ENCODE peak calls at places on chromosomes 12 and 14, in seven cellular contexts. O, M, Z, Q, X, A and U are unnamed samples.

GRCh38 chr12:32502693-32503510 is 103.5 kb downstream of the FGD4 start:
- DNase-seq in A (peak; percentile 74), Z (no peak), O (no peak), M (peak; percentile 28), X (no peak), Q (peak; percentile 16), U (no peak)

GRCh38 chr12:116365114-116365513 is 87.6 kb upstream of the MED13L start:
- DNase-seq in M (no peak), O (no peak), A (no peak), Z (no peak), X (no peak), Q (no peak), U (no peak)

GRCh38 chr12:29610473-29611174 is 113.1 kb upstream of the OVCH1 start:
- DNase-seq in X (no peak), Q (peak; percentile 22), M (no peak), O (no peak), A (no peak), Z (no peak), U (no peak)

GRCh38 chr12:97967831-97968230 is 505.2 kb downstream of the RMST start:
- DNase-seq in X (no peak), M (peak; percentile 19), Q (no peak), Z (no peak), A (no peak), O (no peak), U (no peak)

GRCh38 chr14:105979446-105979845 is 453.1 kb downstream of the TMEM121 start:
- DNase-seq in Q (no peak), Z (no peak), A (no peak), O (no peak), M (no peak), X (no peak), U (no peak)

GRCh38 chr14:67397536-67397935 is 14.4 kb downstream of the PLEK2 start:
- DNase-seq in O (no peak), X (no peak), A (no peak), Q (no peak), M (no peak), Z (no peak), U (no peak)

GRCh38 chr14:52279405-52279804 is 11.9 kb downstream of the PTGDR start:
- DNase-seq in Q (peak; percentile 37), O (no peak), Z (no peak), A (no peak), X (no peak), M (no peak), U (no peak)

GRCh38 chr12:109460538-109460937 is 16.6 kb downstream of the KCTD10 start:
- DNase-seq in X (no peak), Z (no peak), Q (no peak), M (no peak), A (no peak), O (peak; percentile 90), U (no peak)

GRCh38 chr12:128891856-128892255 is 38.6 kb downstream of the GLT1D1 start:
- DNase-seq in Q (peak; percentile 86), X (no peak), O (no peak), A (no peak), M (no peak), Z (no peak), U (no peak)

GRCh38 chr14:68650403-68650994 is 142.4 kb downstream of the ZFP36L1 start:
- DNase-seq in M (no peak), O (no peak), X (no peak), Q (no peak), A (no peak), Z (no peak), U (no peak)

GRCh38 chr14:64857979-64858740 is 21.5 kb downstream of the SPTB start:
- DNase-seq in Q (peak; percentile 55), Z (no peak), A (no peak), O (no peak), M (no peak), X (no peak), U (no peak)

GRCh38 chr12:127125607-127126259 is 1141.2 kb upstream of the TMEM132C start:
- DNase-seq in O (no peak), Z (no peak), M (no peak), X (no peak), A (no peak), Q (peak; percentile 46), U (no peak)

GRCh38 chr12:121536929-121537813 is 43.7 kb downstream of the KDM2B start:
- DNase-seq in A (peak; percentile 93), Q (peak; percentile 52), X (peak; percentile 94), M (peak; percentile 94), O (peak; percentile 95), Z (peak; percentile 95), U (peak; percentile 22)

GRCh38 chr12:11839093-11839641 is 189.7 kb downstream of the ETV6 start:
- DNase-seq in Q (peak; percentile 46), O (no peak), Z (no peak), A (peak; percentile 46), X (no peak), M (peak; percentile 31), U (no peak)

GRCh38 chr14:78975734-78976133 is 805.6 kb downstream of the NRXN3 start:
- DNase-seq in Z (no peak), A (no peak), X (no peak), M (no peak), Q (no peak), O (no peak), U (no peak)

GRCh38 chr14:76294876-76295275 is 81.1 kb upstream of the ESRRB start:
- DNase-seq in A (no peak), M (no peak), Q (no peak), O (no peak), X (no peak), Z (no peak), U (no peak)

GRCh38 chr12:80988986-80989385 is 51.3 kb upstream of the LIN7A start:
- DNase-seq in X (no peak), O (no peak), M (peak; percentile 17), Z (no peak), A (no peak), Q (peak; percentile 11), U (no peak)

DNA sequence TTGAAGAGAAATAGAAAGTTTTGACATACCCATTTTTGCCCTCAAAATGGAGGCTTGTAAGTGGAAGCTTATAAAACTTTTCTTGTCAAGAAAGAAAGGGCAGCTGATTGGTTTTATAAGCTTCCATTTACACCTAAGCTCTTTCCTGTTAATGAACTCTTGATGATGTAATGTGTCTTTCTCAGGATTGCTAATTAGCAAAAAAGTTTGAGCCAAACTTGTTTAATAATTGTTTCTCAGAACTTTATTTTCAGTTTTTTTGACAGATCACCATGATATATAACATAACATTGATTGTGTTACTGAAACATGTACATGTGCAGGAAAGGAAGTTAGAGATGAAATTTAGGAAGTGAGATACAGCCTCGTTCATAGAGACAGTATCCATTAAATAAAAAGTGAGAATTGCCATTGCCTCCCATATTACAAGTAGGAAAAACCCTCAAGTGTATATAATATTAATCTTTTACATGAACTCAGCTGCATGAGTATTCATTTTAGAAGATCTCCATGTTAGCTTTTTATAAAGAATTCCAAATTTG is 26.8 kb downstream of the RIC8B start:
- DNase-seq in M (no peak), X (no peak), O (no peak), Z (no peak), Q (no peak), A (no peak), U (no peak)
- H3K36me3 ChIP-seq in M (no peaks in the 10 kb centered on the region), X (no peaks in the 10 kb centered on the region), O (peaks cover 15% of the 10 kb centered on the region), Z (no peaks in the 10 kb centered on the region), Q (no peaks in the 10 kb centered on the region), A (no peaks in the 10 kb centered on the region), U (no peaks in the 10 kb centered on the region)

GRCh38 chr12:95240556-95240955 is 22.9 kb downstream of the VEZT start:
- DNase-seq in Z (no peak), Q (no peak), M (no peak), A (no peak), O (no peak), X (no peak), U (no peak)
- H3K4me3 ChIP-seq in Z (no peak overlapping the region), Q (no peak overlapping the region), M (no peak overlapping the region), A (no peak overlapping the region), O (no peak overlapping the region), X (no peak overlapping the region), U (no peak overlapping the region)

GRCh38 chr12:113240395-113240794 is 19.1 kb downstream of the TPCN1 start:
- DNase-seq in M (no peak), Z (no peak), O (no peak), Q (no peak), X (peak; percentile 55), A (peak; percentile 4), U (no peak)

GRCh38 chr12:113238309-113238708 is 17.0 kb downstream of the TPCN1 start:
- DNase-seq in M (no peak), X (no peak), A (peak; percentile 12), Q (no peak), O (peak; percentile 9), Z (no peak), U (no peak)

GRCh38 chr12:113239288-113239771 is 18.1 kb downstream of the TPCN1 start:
- DNase-seq in M (no peak), A (peak; percentile 46), O (peak; percentile 22), X (no peak), Q (no peak), Z (peak; percentile 54), U (no peak)

GRCh38 chr12:113241191-113242017 is 20.1 kb downstream of the TPCN1 start:
- DNase-seq in X (no peak), O (no peak), A (peak; percentile 49), Q (no peak), Z (no peak), M (peak; percentile 69), U (no peak)

DNA sequence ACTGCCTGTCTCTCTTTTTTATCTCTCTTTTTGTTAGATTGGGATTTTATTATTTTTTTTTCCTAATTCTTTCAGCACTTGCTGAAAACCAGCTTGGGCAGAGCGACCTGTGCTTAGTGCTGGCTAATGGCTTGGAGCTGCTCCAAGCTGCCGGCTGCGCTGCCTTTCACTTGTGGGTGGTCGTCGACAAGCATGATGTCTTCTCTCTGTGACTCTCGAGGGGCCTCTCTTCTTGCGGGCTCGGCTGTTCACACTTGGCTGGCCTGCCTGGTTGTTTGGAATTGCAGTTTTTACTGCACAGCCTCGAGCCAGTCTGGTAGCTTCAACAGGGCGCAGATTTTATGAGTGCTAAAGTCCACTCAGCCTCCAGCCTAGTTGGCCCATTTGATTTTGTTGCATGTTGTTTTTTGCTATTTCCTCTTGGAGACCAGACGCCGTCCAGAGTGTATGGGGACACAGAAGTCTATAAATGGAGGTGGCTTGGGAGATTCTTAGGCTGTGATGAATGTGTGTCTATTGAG is 18.6 kb downstream of the TPCN1 start:
- DNase-seq in X (no peak), O (peak; percentile 28), A (peak; percentile 15), M (no peak), Q (no peak), Z (peak; percentile 66), U (no peak)
- H3K27ac ChIP-seq in X (peak overlapping the region; percentile 51), O (no peak overlapping the region), A (peak overlapping the region; percentile 17), M (no peak overlapping the region), Q (no peak overlapping the region), Z (peak overlapping the region; percentile 19), U (no peak overlapping the region)

DNA sequence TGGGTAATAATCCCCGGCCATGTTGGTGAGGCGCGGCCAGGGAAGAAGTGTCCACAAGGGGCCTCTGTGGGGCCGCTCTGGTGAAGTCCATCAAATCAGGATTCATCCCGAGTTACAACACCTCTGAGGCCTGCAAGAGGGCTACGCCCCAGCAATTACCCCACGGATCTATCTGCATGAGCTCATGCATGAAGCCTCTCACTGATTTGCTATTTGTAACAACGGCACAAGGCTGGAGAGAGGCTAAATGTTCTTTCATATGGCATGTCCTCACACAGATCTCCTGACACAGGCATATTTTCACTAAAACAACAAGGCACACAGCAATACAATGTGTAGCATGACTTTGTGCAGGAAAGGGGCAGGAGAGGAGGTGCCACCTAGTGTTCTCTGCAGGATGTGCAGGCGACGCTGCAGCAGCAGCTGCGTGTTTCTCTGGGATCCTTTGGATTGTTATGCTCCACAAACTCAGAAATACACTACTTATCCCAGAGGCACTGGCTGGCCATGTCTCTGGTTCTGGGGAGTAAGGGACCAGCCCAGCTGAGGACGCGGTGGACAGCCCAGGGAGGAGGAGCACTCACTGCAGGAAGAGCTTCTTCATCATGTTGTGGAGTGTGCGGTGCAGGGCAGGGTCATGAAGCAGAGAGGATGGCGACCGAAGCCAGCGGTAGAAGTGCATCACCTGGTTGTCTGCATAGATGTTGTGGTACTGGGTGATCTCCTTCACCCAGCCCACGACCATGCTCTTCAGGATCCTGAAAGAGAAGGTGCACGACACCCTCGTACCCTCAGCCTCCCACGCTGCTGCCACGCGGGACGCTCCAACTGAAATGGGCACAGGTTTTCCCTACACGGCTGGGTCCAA is 20.2 kb downstream of the P2RX2 start:
- DNase-seq in A (no peak), Q (peak; percentile 50), Z (no peak), O (no peak), M (peak; percentile 49), X (no peak), U (no peak)
- H3K36me3 ChIP-seq in A (no peaks in the 10 kb centered on the region), Q (peaks cover 63% of the 10 kb centered on the region), Z (peaks cover 26% of the 10 kb centered on the region), O (peaks cover 94% of the 10 kb centered on the region), M (no peaks in the 10 kb centered on the region), X (peaks cover 30% of the 10 kb centered on the region), U (no peaks in the 10 kb centered on the region)